ENCODE peak calls at places on chromosomes 5 and 9, in five cellular contexts. One of them, this sample, is unnamed.

GRCh38 chr9:73583590-73583989 is 431.9 kb downstream of the ANXA1 start:
- DNase-seq in WERI-Rb-1: no peak
- DNase-seq in fibroblast of the aortic adventitia: peak
- DNase-seq in brain microvascular endothelial cell: no peak
- DNase-seq in IMR-90: no peak
- DNase-seq in this sample: peak

GRCh38 chr5:149939572-149939971 is 5.0 kb downstream of the PDE6A start:
- DNase-seq in fibroblast of the aortic adventitia: peak
- DNase-seq in brain microvascular endothelial cell: no peak
- DNase-seq in IMR-90: no peak
- DNase-seq in WERI-Rb-1: no peak
- DNase-seq in this sample: no peak

GRCh38 chr5:23740029-23740428 is 232.6 kb downstream of the PRDM9 start:
- DNase-seq in brain microvascular endothelial cell: no peak
- DNase-seq in WERI-Rb-1: no peak
- DNase-seq in IMR-90: no peak
- DNase-seq in fibroblast of the aortic adventitia: no peak
- DNase-seq in this sample: no peak

GRCh38 chr5:10564838-10565784 is 1.2 kb downstream of the ANKRD33B start:
- DNase-seq in fibroblast of the aortic adventitia: no peak
- DNase-seq in IMR-90: no peak
- DNase-seq in WERI-Rb-1: peak
- DNase-seq in brain microvascular endothelial cell: no peak
- DNase-seq in this sample: no peak

GRCh38 chr5:132476853-132477729 is 13.5 kb downstream of the IRF1 start:
- DNase-seq in IMR-90: no peak
- DNase-seq in WERI-Rb-1: no peak
- DNase-seq in brain microvascular endothelial cell: no peak
- DNase-seq in fibroblast of the aortic adventitia: no peak
- DNase-seq in this sample: no peak

GRCh38 chr5:135443329-135443960 is 3.7 kb downstream of the DCANP1 start:
- DNase-seq in WERI-Rb-1: peak
- DNase-seq in brain microvascular endothelial cell: no peak
- DNase-seq in fibroblast of the aortic adventitia: no peak
- DNase-seq in IMR-90: no peak
- DNase-seq in this sample: no peak

GRCh38 chr5:87263498-87263897 is 4.2 kb upstream of the RASA1 start:
- DNase-seq in fibroblast of the aortic adventitia: no peak
- DNase-seq in IMR-90: no peak
- DNase-seq in brain microvascular endothelial cell: no peak
- DNase-seq in WERI-Rb-1: no peak
- DNase-seq in this sample: no peak

GRCh38 chr9:126317513-126317912 is 9.1 kb upstream of the MVB12B start:
- DNase-seq in fibroblast of the aortic adventitia: no peak
- DNase-seq in brain microvascular endothelial cell: no peak
- DNase-seq in IMR-90: peak
- DNase-seq in WERI-Rb-1: no peak
- DNase-seq in this sample: no peak

GRCh38 chr9:107481035-107481434 is 8.5 kb downstream of the KLF4 start:
- DNase-seq in WERI-Rb-1: no peak
- DNase-seq in fibroblast of the aortic adventitia: peak
- DNase-seq in brain microvascular endothelial cell: no peak
- DNase-seq in IMR-90: no peak
- DNase-seq in this sample: no peak

GRCh38 chr5:179439181-179439990 is 94.1 kb upstream of the ADAMTS2 start:
- DNase-seq in fibroblast of the aortic adventitia: no peak
- DNase-seq in brain microvascular endothelial cell: no peak
- DNase-seq in IMR-90: no peak
- DNase-seq in WERI-Rb-1: peak
- DNase-seq in this sample: no peak

GRCh38 chr9:122028089-122028488 is 65.0 kb downstream of the TTLL11 start:
- DNase-seq in fibroblast of the aortic adventitia: no peak
- DNase-seq in brain microvascular endothelial cell: no peak
- DNase-seq in WERI-Rb-1: no peak
- DNase-seq in IMR-90: no peak
- DNase-seq in this sample: no peak

GRCh38 chr5:159098285-159099048 is 1.2 kb downstream of the EBF1 start:
- DNase-seq in brain microvascular endothelial cell: no peak
- DNase-seq in fibroblast of the aortic adventitia: no peak
- DNase-seq in WERI-Rb-1: no peak
- DNase-seq in IMR-90: no peak
- DNase-seq in this sample: no peak

GRCh38 chr5:32182463-32183081 is 8.5 kb upstream of the GOLPH3 start:
- DNase-seq in WERI-Rb-1: no peak
- DNase-seq in brain microvascular endothelial cell: no peak
- DNase-seq in fibroblast of the aortic adventitia: no peak
- DNase-seq in IMR-90: no peak
- DNase-seq in this sample: no peak

GRCh38 chr5:82365744-82366228 is 87.6 kb upstream of the RPS23 start:
- DNase-seq in IMR-90: peak
- DNase-seq in brain microvascular endothelial cell: peak
- DNase-seq in WERI-Rb-1: no peak
- DNase-seq in fibroblast of the aortic adventitia: peak
- DNase-seq in this sample: peak

GRCh38 chr5:69137807-69138206 is 29.1 kb upstream of the CCNB1 start:
- DNase-seq in fibroblast of the aortic adventitia: no peak
- DNase-seq in brain microvascular endothelial cell: no peak
- DNase-seq in IMR-90: no peak
- DNase-seq in WERI-Rb-1: no peak
- DNase-seq in this sample: no peak

GRCh38 chr5:42306287-42306686 is 117.0 kb upstream of the GHR start:
- DNase-seq in WERI-Rb-1: no peak
- DNase-seq in IMR-90: no peak
- DNase-seq in brain microvascular endothelial cell: no peak
- DNase-seq in fibroblast of the aortic adventitia: peak
- DNase-seq in this sample: no peak

GRCh38 chr9:91033802-91034201 is 232.2 kb downstream of the SYK start:
- DNase-seq in brain microvascular endothelial cell: no peak
- DNase-seq in WERI-Rb-1: peak
- DNase-seq in fibroblast of the aortic adventitia: no peak
- DNase-seq in IMR-90: no peak
- DNase-seq in this sample: no peak

GRCh38 chr5:35313296-35313695 is 83.0 kb upstream of the PRLR start:
- DNase-seq in fibroblast of the aortic adventitia: no peak
- DNase-seq in WERI-Rb-1: no peak
- DNase-seq in brain microvascular endothelial cell: peak
- DNase-seq in IMR-90: peak
- DNase-seq in this sample: peak

GRCh38 chr9:109003116-109003515 is 10.2 kb downstream of the CTNNAL1 start:
- DNase-seq in WERI-Rb-1: no peak
- DNase-seq in brain microvascular endothelial cell: no peak
- DNase-seq in fibroblast of the aortic adventitia: no peak
- DNase-seq in IMR-90: no peak
- DNase-seq in this sample: no peak

GRCh38 chr5:169710675-169711074 is 73.6 kb downstream of the DOCK2 start:
- DNase-seq in fibroblast of the aortic adventitia: no peak
- DNase-seq in IMR-90: no peak
- DNase-seq in brain microvascular endothelial cell: no peak
- DNase-seq in WERI-Rb-1: no peak
- DNase-seq in this sample: no peak

GRCh38 chr5:18968966-18969365 is 1019.0 kb downstream of the CDH18 start:
- DNase-seq in brain microvascular endothelial cell: no peak
- DNase-seq in fibroblast of the aortic adventitia: no peak
- DNase-seq in WERI-Rb-1: no peak
- DNase-seq in IMR-90: no peak
- DNase-seq in this sample: no peak

GRCh38 chr9:100229561-100229960 is 123.2 kb downstream of the TEX10 start:
- DNase-seq in fibroblast of the aortic adventitia: no peak
- DNase-seq in WERI-Rb-1: no peak
- DNase-seq in brain microvascular endothelial cell: no peak
- DNase-seq in IMR-90: no peak
- DNase-seq in this sample: no peak

GRCh38 chr9:129597355-129598088 is 23.4 kb downstream of the C9orf50 start:
- DNase-seq in brain microvascular endothelial cell: no peak
- DNase-seq in WERI-Rb-1: no peak
- DNase-seq in fibroblast of the aortic adventitia: peak
- DNase-seq in IMR-90: peak
- DNase-seq in this sample: peak

GRCh38 chr5:157908459-157908858 is 49.5 kb upstream of the CLINT1 start:
- DNase-seq in fibroblast of the aortic adventitia: no peak
- DNase-seq in IMR-90: no peak
- DNase-seq in WERI-Rb-1: no peak
- DNase-seq in brain microvascular endothelial cell: no peak
- DNase-seq in this sample: no peak

GRCh38 chr5:73179730-73180129 is 6.7 kb downstream of the TMEM174 start:
- DNase-seq in fibroblast of the aortic adventitia: no peak
- DNase-seq in WERI-Rb-1: no peak
- DNase-seq in IMR-90: no peak
- DNase-seq in brain microvascular endothelial cell: no peak
- DNase-seq in this sample: no peak

GRCh38 chr5:96337048-96337781 is 95.8 kb downstream of the PCSK1 start:
- DNase-seq in brain microvascular endothelial cell: no peak
- DNase-seq in WERI-Rb-1: no peak
- DNase-seq in IMR-90: no peak
- DNase-seq in fibroblast of the aortic adventitia: no peak
- DNase-seq in this sample: no peak

GRCh38 chr5:3080366-3080765 is 328.9 kb upstream of the IRX2 start:
- DNase-seq in IMR-90: no peak
- DNase-seq in WERI-Rb-1: no peak
- DNase-seq in fibroblast of the aortic adventitia: no peak
- DNase-seq in brain microvascular endothelial cell: no peak
- DNase-seq in this sample: no peak

DNA sequence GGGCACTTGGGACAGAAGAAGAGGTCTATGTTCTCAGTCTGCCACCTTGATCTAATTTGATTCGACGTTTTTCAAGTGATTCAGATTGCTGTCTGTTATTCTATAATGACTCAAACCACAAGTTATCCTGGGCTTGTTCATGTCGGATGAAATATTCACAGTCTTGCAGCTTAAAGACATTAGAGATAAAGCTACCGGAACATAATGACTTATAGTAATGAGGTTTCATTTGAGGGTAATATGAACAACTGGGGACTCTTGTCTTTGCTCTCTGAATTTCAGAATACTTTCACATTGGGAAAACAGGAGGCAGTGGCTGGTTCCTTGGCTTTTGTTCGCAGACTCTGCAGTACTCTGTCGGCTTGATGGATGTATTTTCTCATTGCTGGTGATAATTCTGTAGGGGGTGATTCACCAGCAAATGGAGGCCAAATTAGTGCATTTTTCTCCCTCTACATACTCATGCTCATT is 154.5 kb upstream of the ANKH start:
- DNase-seq in fibroblast of the aortic adventitia: peak
- DNase-seq in brain microvascular endothelial cell: no peak
- DNase-seq in IMR-90: peak
- DNase-seq in WERI-Rb-1: no peak
- DNase-seq in this sample: peak
- H3K4me3 ChIP-seq in fibroblast of the aortic adventitia: no peak
- H3K4me3 ChIP-seq in brain microvascular endothelial cell: no peak
- H3K4me3 ChIP-seq in IMR-90: no peak
- H3K4me3 ChIP-seq in WERI-Rb-1: no peak
- H3K4me3 ChIP-seq in this sample: no peak

GRCh38 chr5:152514827-152515397 is 109.8 kb upstream of the NMUR2 start:
- DNase-seq in brain microvascular endothelial cell: no peak
- DNase-seq in IMR-90: peak
- DNase-seq in fibroblast of the aortic adventitia: peak
- DNase-seq in WERI-Rb-1: no peak
- DNase-seq in this sample: peak
- TF ChIP-seq CTCF in brain microvascular endothelial cell: peak
- TF ChIP-seq CTCF in IMR-90: peak
- TF ChIP-seq CTCF in fibroblast of the aortic adventitia: peak
- TF ChIP-seq CTCF in WERI-Rb-1: peak
- TF ChIP-seq CTCF in this sample: peak

GRCh38 chr9:92480332-92480771 is 2.0 kb downstream of the ASPN start:
- DNase-seq in IMR-90: peak
- DNase-seq in fibroblast of the aortic adventitia: peak
- DNase-seq in brain microvascular endothelial cell: no peak
- DNase-seq in WERI-Rb-1: no peak
- DNase-seq in this sample: peak

GRCh38 chr9:92484563-92484962 is 2.3 kb upstream of the ASPN start:
- DNase-seq in fibroblast of the aortic adventitia: no peak
- DNase-seq in brain microvascular endothelial cell: no peak
- DNase-seq in WERI-Rb-1: no peak
- DNase-seq in IMR-90: no peak
- DNase-seq in this sample: no peak

GRCh38 chr9:92483896-92484545 is 1.7 kb upstream of the ASPN start:
- DNase-seq in IMR-90: peak
- DNase-seq in WERI-Rb-1: no peak
- DNase-seq in fibroblast of the aortic adventitia: peak
- DNase-seq in brain microvascular endothelial cell: no peak
- DNase-seq in this sample: peak

GRCh38 chr9:92482336-92482735 is at the start of gene ASPN:
- DNase-seq in brain microvascular endothelial cell: no peak
- DNase-seq in IMR-90: peak
- DNase-seq in WERI-Rb-1: no peak
- DNase-seq in fibroblast of the aortic adventitia: peak
- DNase-seq in this sample: peak

GRCh38 chr9:92481029-92481633 is 1.2 kb downstream of the ASPN start:
- DNase-seq in IMR-90: no peak
- DNase-seq in brain microvascular endothelial cell: no peak
- DNase-seq in fibroblast of the aortic adventitia: peak
- DNase-seq in WERI-Rb-1: no peak
- DNase-seq in this sample: peak
- H3K4me3 ChIP-seq in IMR-90: no peak
- H3K4me3 ChIP-seq in brain microvascular endothelial cell: no peak
- H3K4me3 ChIP-seq in fibroblast of the aortic adventitia: peak
- H3K4me3 ChIP-seq in WERI-Rb-1: no peak
- H3K4me3 ChIP-seq in this sample: no peak

DNA sequence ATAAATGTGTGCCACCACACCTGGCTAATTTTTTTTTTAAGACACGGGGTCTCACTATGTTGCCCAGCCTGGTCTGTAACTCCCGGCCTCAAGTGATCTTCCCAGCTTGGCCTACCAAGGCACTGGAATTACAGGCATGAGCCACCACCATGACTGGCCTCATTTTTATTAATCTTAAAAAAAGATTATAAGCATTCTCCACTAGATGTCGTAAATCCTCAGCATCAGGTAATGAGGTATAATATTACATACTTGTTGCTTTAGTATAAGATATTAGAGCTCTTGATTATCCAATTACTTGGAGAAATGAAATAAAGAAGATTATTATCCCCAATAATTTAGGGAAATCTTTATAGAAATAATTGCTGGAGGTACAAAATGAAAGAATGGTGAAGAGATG is 78.3 kb upstream of the HTR1A start:
- DNase-seq in brain microvascular endothelial cell: no peak
- DNase-seq in WERI-Rb-1: no peak
- DNase-seq in IMR-90: no peak
- DNase-seq in fibroblast of the aortic adventitia: no peak
- DNase-seq in this sample: no peak
- TF ChIP-seq CTCF in brain microvascular endothelial cell: no peak
- TF ChIP-seq CTCF in WERI-Rb-1: no peak
- TF ChIP-seq CTCF in IMR-90: no peak
- TF ChIP-seq CTCF in fibroblast of the aortic adventitia: no peak
- TF ChIP-seq CTCF in this sample: no peak

GRCh38 chr5:79111960-79112702 is 522 bp downstream of the BHMT start:
- DNase-seq in fibroblast of the aortic adventitia: no peak
- DNase-seq in WERI-Rb-1: no peak
- DNase-seq in brain microvascular endothelial cell: no peak
- DNase-seq in IMR-90: no peak
- DNase-seq in this sample: no peak
- H3K4me3 ChIP-seq in fibroblast of the aortic adventitia: no peak
- H3K4me3 ChIP-seq in WERI-Rb-1: no peak
- H3K4me3 ChIP-seq in brain microvascular endothelial cell: no peak
- H3K4me3 ChIP-seq in IMR-90: no peak
- H3K4me3 ChIP-seq in this sample: no peak